ENCODE peak calls at places on chromosomes 2 and 18, in seven cellular contexts. One of them, this sample, is unnamed.

GRCh38 chr18:58639751-58640427 is 11.0 kb upstream of the ALPK2 start:
- DNase-seq in NCI-H1105: no peak
- DNase-seq in NCI-H748 treated with DMSO at 0.1 percent for 48 hours: no peak
- DNase-seq in A549: no peak
- DNase-seq in GM12892: no peak
- DNase-seq in fibroblast of mammary gland: peak
- DNase-seq in AG04449: no peak
- DNase-seq in this sample: no peak

GRCh38 chr18:43887491-43887890 is 610.2 kb upstream of the SYT4 start:
- DNase-seq in A549: no peak
- DNase-seq in NCI-H748 treated with DMSO at 0.1 percent for 48 hours: no peak
- DNase-seq in fibroblast of mammary gland: no peak
- DNase-seq in GM12892: no peak
- DNase-seq in AG04449: no peak
- DNase-seq in NCI-H1105: no peak
- DNase-seq in this sample: no peak

GRCh38 chr18:50819027-50819726 is 639 bp downstream of the MRO start:
- DNase-seq in AG04449: no peak
- DNase-seq in NCI-H1105: peak
- DNase-seq in GM12892: no peak
- DNase-seq in fibroblast of mammary gland: peak
- DNase-seq in A549: peak
- DNase-seq in NCI-H748 treated with DMSO at 0.1 percent for 48 hours: peak
- DNase-seq in this sample: no peak

GRCh38 chr2:230589025-230589424 is 123.6 kb upstream of the CAB39 start:
- DNase-seq in fibroblast of mammary gland: no peak
- DNase-seq in NCI-H1105: no peak
- DNase-seq in NCI-H748 treated with DMSO at 0.1 percent for 48 hours: no peak
- DNase-seq in GM12892: no peak
- DNase-seq in AG04449: no peak
- DNase-seq in A549: no peak
- DNase-seq in this sample: no peak

GRCh38 chr18:27110319-27110718 is 74.8 kb downstream of the CHST9 start:
- DNase-seq in fibroblast of mammary gland: no peak
- DNase-seq in A549: no peak
- DNase-seq in GM12892: no peak
- DNase-seq in NCI-H1105: no peak
- DNase-seq in NCI-H748 treated with DMSO at 0.1 percent for 48 hours: no peak
- DNase-seq in AG04449: no peak
- DNase-seq in this sample: no peak

GRCh38 chr2:190318931-190319556 is 582 bp downstream of the HIBCH start:
- DNase-seq in A549: no peak
- DNase-seq in NCI-H1105: no peak
- DNase-seq in AG04449: no peak
- DNase-seq in NCI-H748 treated with DMSO at 0.1 percent for 48 hours: peak
- DNase-seq in fibroblast of mammary gland: no peak
- DNase-seq in GM12892: no peak
- DNase-seq in this sample: peak

GRCh38 chr2:158797963-158798700 is 3.0 kb downstream of the DAPL1 start:
- DNase-seq in A549: no peak
- DNase-seq in fibroblast of mammary gland: peak
- DNase-seq in NCI-H748 treated with DMSO at 0.1 percent for 48 hours: no peak
- DNase-seq in AG04449: no peak
- DNase-seq in NCI-H1105: no peak
- DNase-seq in GM12892: no peak
- DNase-seq in this sample: no peak

GRCh38 chr18:79378416-79379250 is 17.1 kb upstream of the NFATC1 start:
- DNase-seq in GM12892: peak
- DNase-seq in NCI-H748 treated with DMSO at 0.1 percent for 48 hours: no peak
- DNase-seq in A549: peak
- DNase-seq in fibroblast of mammary gland: peak
- DNase-seq in AG04449: no peak
- DNase-seq in NCI-H1105: peak
- DNase-seq in this sample: peak

GRCh38 chr2:207925601-207926000 is 99.7 kb downstream of the PLEKHM3 start:
- DNase-seq in fibroblast of mammary gland: no peak
- DNase-seq in A549: no peak
- DNase-seq in NCI-H1105: no peak
- DNase-seq in GM12892: no peak
- DNase-seq in NCI-H748 treated with DMSO at 0.1 percent for 48 hours: no peak
- DNase-seq in AG04449: no peak
- DNase-seq in this sample: no peak

GRCh38 chr18:55380574-55380973 is 207.4 kb downstream of the TCF4 start:
- DNase-seq in fibroblast of mammary gland: no peak
- DNase-seq in A549: no peak
- DNase-seq in GM12892: no peak
- DNase-seq in NCI-H748 treated with DMSO at 0.1 percent for 48 hours: no peak
- DNase-seq in NCI-H1105: no peak
- DNase-seq in AG04449: peak
- DNase-seq in this sample: no peak

GRCh38 chr2:59713577-59713976 is 839.9 kb downstream of the BCL11A start:
- DNase-seq in A549: no peak
- DNase-seq in NCI-H1105: no peak
- DNase-seq in fibroblast of mammary gland: no peak
- DNase-seq in AG04449: no peak
- DNase-seq in NCI-H748 treated with DMSO at 0.1 percent for 48 hours: peak
- DNase-seq in GM12892: no peak
- DNase-seq in this sample: no peak

GRCh38 chr18:79932907-79933306 is 18.5 kb downstream of the SLC66A2 start:
- DNase-seq in fibroblast of mammary gland: no peak
- DNase-seq in AG04449: no peak
- DNase-seq in NCI-H1105: no peak
- DNase-seq in GM12892: no peak
- DNase-seq in A549: no peak
- DNase-seq in NCI-H748 treated with DMSO at 0.1 percent for 48 hours: no peak
- DNase-seq in this sample: no peak

GRCh38 chr2:100721693-100722092 is 98.2 kb upstream of the NPAS2 start:
- DNase-seq in NCI-H748 treated with DMSO at 0.1 percent for 48 hours: no peak
- DNase-seq in GM12892: no peak
- DNase-seq in AG04449: no peak
- DNase-seq in fibroblast of mammary gland: no peak
- DNase-seq in A549: no peak
- DNase-seq in NCI-H1105: no peak
- DNase-seq in this sample: no peak

GRCh38 chr2:202221873-202222272 is 16.5 kb downstream of the SUMO1 start:
- DNase-seq in GM12892: no peak
- DNase-seq in AG04449: no peak
- DNase-seq in fibroblast of mammary gland: no peak
- DNase-seq in NCI-H1105: no peak
- DNase-seq in A549: no peak
- DNase-seq in NCI-H748 treated with DMSO at 0.1 percent for 48 hours: no peak
- DNase-seq in this sample: no peak

GRCh38 chr2:186771395-186771794 is 77.5 kb downstream of the FAM171B start:
- DNase-seq in fibroblast of mammary gland: no peak
- DNase-seq in GM12892: no peak
- DNase-seq in A549: peak
- DNase-seq in AG04449: no peak
- DNase-seq in NCI-H748 treated with DMSO at 0.1 percent for 48 hours: no peak
- DNase-seq in NCI-H1105: no peak
- DNase-seq in this sample: no peak

GRCh38 chr18:27994571-27994970 is 182.4 kb downstream of the CDH2 start:
- DNase-seq in NCI-H748 treated with DMSO at 0.1 percent for 48 hours: no peak
- DNase-seq in GM12892: no peak
- DNase-seq in A549: no peak
- DNase-seq in AG04449: no peak
- DNase-seq in fibroblast of mammary gland: no peak
- DNase-seq in NCI-H1105: no peak
- DNase-seq in this sample: no peak

GRCh38 chr2:179340678-179341077 is 76.0 kb upstream of the SESTD1 start:
- DNase-seq in NCI-H1105: no peak
- DNase-seq in AG04449: no peak
- DNase-seq in GM12892: no peak
- DNase-seq in A549: peak
- DNase-seq in fibroblast of mammary gland: peak
- DNase-seq in NCI-H748 treated with DMSO at 0.1 percent for 48 hours: peak
- DNase-seq in this sample: no peak

GRCh38 chr2:226031078-226031937 is 631.8 kb downstream of the NYAP2 start:
- DNase-seq in A549: peak
- DNase-seq in fibroblast of mammary gland: peak
- DNase-seq in AG04449: no peak
- DNase-seq in NCI-H748 treated with DMSO at 0.1 percent for 48 hours: peak
- DNase-seq in NCI-H1105: peak
- DNase-seq in GM12892: no peak
- DNase-seq in this sample: no peak

GRCh38 chr18:79570266-79571201 is 109.1 kb upstream of the CTDP1 start:
- DNase-seq in A549: no peak
- DNase-seq in GM12892: no peak
- DNase-seq in NCI-H1105: no peak
- DNase-seq in fibroblast of mammary gland: peak
- DNase-seq in AG04449: peak
- DNase-seq in NCI-H748 treated with DMSO at 0.1 percent for 48 hours: no peak
- DNase-seq in this sample: no peak

GRCh38 chr2:234951386-234952269 is at the start of gene SH3BP4:
- DNase-seq in GM12892: no peak
- DNase-seq in NCI-H1105: peak
- DNase-seq in fibroblast of mammary gland: peak
- DNase-seq in NCI-H748 treated with DMSO at 0.1 percent for 48 hours: peak
- DNase-seq in A549: peak
- DNase-seq in AG04449: no peak
- DNase-seq in this sample: no peak

GRCh38 chr2:64331430-64331700 is 122.6 kb upstream of the LGALSL start:
- DNase-seq in NCI-H1105: no peak
- DNase-seq in AG04449: no peak
- DNase-seq in GM12892: no peak
- DNase-seq in A549: no peak
- DNase-seq in fibroblast of mammary gland: no peak
- DNase-seq in NCI-H748 treated with DMSO at 0.1 percent for 48 hours: peak
- DNase-seq in this sample: no peak

GRCh38 chr18:62521588-62521987 is 1.2 kb upstream of the ZCCHC2 start:
- DNase-seq in GM12892: no peak
- DNase-seq in NCI-H1105: no peak
- DNase-seq in AG04449: no peak
- DNase-seq in fibroblast of mammary gland: no peak
- DNase-seq in NCI-H748 treated with DMSO at 0.1 percent for 48 hours: no peak
- DNase-seq in A549: no peak
- DNase-seq in this sample: no peak

GRCh38 chr2:212494413-212495020 is 44.1 kb downstream of the ERBB4 start:
- DNase-seq in NCI-H1105: no peak
- DNase-seq in NCI-H748 treated with DMSO at 0.1 percent for 48 hours: peak
- DNase-seq in fibroblast of mammary gland: no peak
- DNase-seq in A549: no peak
- DNase-seq in GM12892: no peak
- DNase-seq in AG04449: no peak
- DNase-seq in this sample: no peak

GRCh38 chr2:70519453-70519852 is 34.2 kb downstream of the TGFA start:
- DNase-seq in GM12892: no peak
- DNase-seq in NCI-H1105: no peak
- DNase-seq in AG04449: no peak
- DNase-seq in A549: no peak
- DNase-seq in fibroblast of mammary gland: no peak
- DNase-seq in NCI-H748 treated with DMSO at 0.1 percent for 48 hours: no peak
- DNase-seq in this sample: no peak

GRCh38 chr2:240287011-240287410 is 146.6 kb upstream of the OTOS start:
- DNase-seq in NCI-H748 treated with DMSO at 0.1 percent for 48 hours: no peak
- DNase-seq in fibroblast of mammary gland: no peak
- DNase-seq in GM12892: no peak
- DNase-seq in A549: no peak
- DNase-seq in NCI-H1105: no peak
- DNase-seq in AG04449: no peak
- DNase-seq in this sample: no peak

GRCh38 chr18:79572848-79573451 is 106.7 kb upstream of the CTDP1 start:
- DNase-seq in NCI-H748 treated with DMSO at 0.1 percent for 48 hours: no peak
- DNase-seq in GM12892: no peak
- DNase-seq in A549: no peak
- DNase-seq in NCI-H1105: no peak
- DNase-seq in fibroblast of mammary gland: no peak
- DNase-seq in AG04449: no peak
- DNase-seq in this sample: no peak

GRCh38 chr2:46431481-46432235 is 47.7 kb upstream of the TMEM247 start:
- DNase-seq in GM12892: no peak
- DNase-seq in A549: no peak
- DNase-seq in AG04449: no peak
- DNase-seq in fibroblast of mammary gland: peak
- DNase-seq in NCI-H748 treated with DMSO at 0.1 percent for 48 hours: no peak
- DNase-seq in NCI-H1105: no peak
- DNase-seq in this sample: no peak

GRCh38 chr2:187481543-187481942 is 33.5 kb upstream of the CALCRL start:
- DNase-seq in fibroblast of mammary gland: no peak
- DNase-seq in NCI-H1105: no peak
- DNase-seq in NCI-H748 treated with DMSO at 0.1 percent for 48 hours: no peak
- DNase-seq in GM12892: no peak
- DNase-seq in A549: no peak
- DNase-seq in AG04449: no peak
- DNase-seq in this sample: no peak

GRCh38 chr2:32061973-32062861 is 1.1 kb upstream of the SPAST start:
- DNase-seq in NCI-H1105: peak
- DNase-seq in A549: no peak
- DNase-seq in AG04449: no peak
- DNase-seq in GM12892: no peak
- DNase-seq in NCI-H748 treated with DMSO at 0.1 percent for 48 hours: peak
- DNase-seq in fibroblast of mammary gland: peak
- DNase-seq in this sample: no peak

GRCh38 chr18:29154758-29155725 is 978.1 kb upstream of the CDH2 start:
- DNase-seq in NCI-H748 treated with DMSO at 0.1 percent for 48 hours: no peak
- DNase-seq in fibroblast of mammary gland: peak
- DNase-seq in GM12892: no peak
- DNase-seq in NCI-H1105: no peak
- DNase-seq in AG04449: peak
- DNase-seq in A549: peak
- DNase-seq in this sample: no peak

GRCh38 chr2:8872821-8873432 is 35.5 kb upstream of the KIDINS220 start:
- DNase-seq in GM12892: no peak
- DNase-seq in fibroblast of mammary gland: peak
- DNase-seq in NCI-H748 treated with DMSO at 0.1 percent for 48 hours: peak
- DNase-seq in AG04449: peak
- DNase-seq in NCI-H1105: peak
- DNase-seq in A549: peak
- DNase-seq in this sample: peak

GRCh38 chr2:71583876-71584275 is 130.5 kb downstream of the DYSF start:
- DNase-seq in fibroblast of mammary gland: no peak
- DNase-seq in NCI-H748 treated with DMSO at 0.1 percent for 48 hours: no peak
- DNase-seq in GM12892: no peak
- DNase-seq in NCI-H1105: no peak
- DNase-seq in AG04449: no peak
- DNase-seq in A549: no peak
- DNase-seq in this sample: no peak

This sample was measured in GM12891.